ENCODE peak calls at places on chromosomes 3 and 15, in eight cellular contexts. B is stomach, N is upper lobe of left lung, X is suprapubic skin, R is spleen, Q is HepG2, S is transverse colon, K is GM12878. T is an unnamed sample. For H3K36me3, the result is how much of the 10 kb centered on the place peaks cover.

GRCh38 chr15:27676647-27677046 is 422.5 kb downstream of the OCA2 start:
- DNase-seq in K (no peak), S (no peak), Q (no peak), B (no peak), X (no peak), N (no peak), R (no peak), T (no peak)

GRCh38 chr3:172522871-172523818 is at the start of gene TNFSF10:
- DNase-seq in Q (peak), R (peak), K (peak), X (peak), N (peak), S (peak), B (peak), T (peak)

GRCh38 chr3:176514297-176514696 is 683.0 kb downstream of the TBL1XR1 start:
- DNase-seq in Q (peak), X (no peak), K (no peak), R (no peak), N (no peak), B (no peak), S (no peak), T (no peak)

GRCh38 chr3:126961191-126961790 is 21.6 kb upstream of the PLXNA1 start:
- DNase-seq in X (peak), K (no peak), B (no peak), Q (no peak), N (peak), R (peak), S (peak), T (peak)

GRCh38 chr3:27216955-27217552 is 152.1 kb downstream of the NEK10 start:
- DNase-seq in K (no peak), S (no peak), R (no peak), X (no peak), B (no peak), Q (no peak), N (no peak), T (no peak)

GRCh38 chr3:61847784-61848462 is 286.6 kb downstream of the PTPRG start:
- DNase-seq in N (peak), R (no peak), S (peak), X (no peak), Q (peak), K (no peak), B (peak), T (peak)

GRCh38 chr15:52005748-52006701 is 13.0 kb upstream of the MAPK6 start:
- DNase-seq in Q (peak), B (no peak), R (no peak), S (no peak), X (no peak), K (peak), N (no peak), T (no peak)

GRCh38 chr3:32813180-32813579 is 4.6 kb upstream of the TRIM71 start:
- DNase-seq in S (no peak), B (no peak), R (no peak), Q (peak), N (no peak), K (peak), X (peak), T (no peak)

GRCh38 chr3:65342084-65342683 is 654.4 kb upstream of the ADAMTS9 start:
- DNase-seq in K (no peak), Q (peak), R (peak), N (no peak), S (peak), B (peak), X (no peak), T (no peak)

GRCh38 chr3:40649346-40649745 is 124.6 kb downstream of the ZNF621 start:
- DNase-seq in S (no peak), B (no peak), X (no peak), R (no peak), Q (no peak), N (no peak), K (no peak), T (no peak)

GRCh38 chr15:70665599-70665998 is 97.8 kb downstream of the UACA start:
- DNase-seq in R (no peak), X (no peak), S (no peak), N (no peak), Q (no peak), B (no peak), K (no peak), T (no peak)

GRCh38 chr15:91369823-91370222 is 269.8 kb downstream of the SV2B start:
- DNase-seq in X (no peak), S (no peak), K (no peak), Q (no peak), B (no peak), R (no peak), N (no peak), T (no peak)

GRCh38 chr15:69794643-69795461 is 302.9 kb downstream of the TLE3 start:
- DNase-seq in Q (no peak), S (no peak), R (peak), B (no peak), N (peak), K (no peak), X (no peak), T (peak)

GRCh38 chr15:85587707-85588441 is 206.9 kb downstream of the KLHL25 start:
- DNase-seq in S (no peak), X (no peak), R (no peak), Q (no peak), B (no peak), N (peak), K (no peak), T (no peak)

GRCh38 chr15:97470417-97470816 is 490.1 kb upstream of the ARRDC4 start:
- DNase-seq in R (no peak), B (no peak), N (no peak), X (no peak), Q (no peak), S (no peak), K (no peak), T (no peak)

GRCh38 chr3:64082411-64082810 is 59.1 kb upstream of the PSMD6 start:
- DNase-seq in Q (no peak), K (no peak), N (no peak), B (no peak), R (no peak), X (no peak), S (no peak), T (no peak)

GRCh38 chr3:171349392-171349791 is 110.8 kb downstream of the TNIK start:
- DNase-seq in B (no peak), R (no peak), S (no peak), X (no peak), N (no peak), K (no peak), Q (no peak), T (no peak)

GRCh38 chr3:35946857-35947514 is 307.7 kb downstream of the ARPP21 start:
- DNase-seq in X (no peak), K (no peak), B (no peak), N (no peak), R (no peak), Q (no peak), S (peak), T (no peak)

GRCh38 chr3:133490468-133491351 is 82.8 kb upstream of the CDV3 start:
- DNase-seq in N (no peak), R (peak), Q (no peak), X (no peak), S (peak), K (peak), B (no peak), T (no peak)

GRCh38 chr15:90594297-90594696 is 64.6 kb downstream of the CRTC3 start:
- DNase-seq in R (peak), B (peak), S (peak), N (peak), Q (no peak), X (peak), K (peak), T (peak)

GRCh38 chr3:136957751-136958288 is at the start of gene IL20RB:
- DNase-seq in R (no peak), N (no peak), B (no peak), X (no peak), S (no peak), K (no peak), Q (no peak), T (no peak)

GRCh38 chr3:69143605-69144004 is 21.2 kb upstream of the LMOD3 start:
- DNase-seq in K (no peak), B (no peak), X (no peak), R (no peak), S (no peak), N (no peak), Q (no peak), T (no peak)

GRCh38 chr15:73127302-73127936 is 75.2 kb downstream of the NEO1 start:
- DNase-seq in S (no peak), K (peak), N (no peak), B (no peak), X (no peak), Q (peak), R (no peak), T (no peak)

GRCh38 chr3:119990888-119991287 is 103.4 kb downstream of the GSK3B start:
- DNase-seq in S (no peak), K (no peak), R (no peak), B (no peak), Q (no peak), X (no peak), N (no peak), T (no peak)

GRCh38 chr3:4409415-4409814 is 57.7 kb downstream of the SUMF1 start:
- DNase-seq in X (no peak), Q (no peak), B (no peak), S (no peak), N (no peak), K (no peak), R (no peak), T (no peak)

GRCh38 chr3:47976135-47976758 is 40.0 kb downstream of the MAP4 start:
- DNase-seq in R (no peak), B (no peak), S (no peak), Q (no peak), X (no peak), N (no peak), K (no peak), T (no peak)

GRCh38 chr3:5428607-5429516 is 241.4 kb downstream of the EDEM1 start:
- DNase-seq in X (no peak), R (no peak), N (no peak), Q (no peak), B (no peak), S (no peak), K (peak), T (no peak)

GRCh38 chr3:191246628-191247027 is 47.6 kb downstream of the OSTN start:
- DNase-seq in K (no peak), R (no peak), Q (no peak), N (no peak), X (no peak), S (no peak), B (no peak), T (no peak)

GRCh38 chr3:189967254-189967865 is 153.3 kb downstream of the P3H2 start:
- DNase-seq in B (no peak), N (no peak), X (no peak), K (no peak), R (no peak), Q (peak), S (no peak), T (no peak)

GRCh38 chr15:27679621-27680521 is 419.2 kb downstream of the OCA2 start:
- DNase-seq in N (no peak), X (no peak), R (no peak), B (no peak), S (no peak), K (no peak), Q (no peak), T (no peak)

GRCh38 chr15:63481105-63481810 is 23.1 kb upstream of the USP3 start:
- DNase-seq in X (no peak), N (no peak), S (no peak), B (no peak), Q (no peak), R (no peak), K (peak), T (no peak)

GRCh38 chr15:92682772-92683510 is 27.4 kb upstream of the FAM174B start:
- DNase-seq in B (no peak), Q (no peak), K (no peak), S (no peak), X (no peak), N (no peak), R (no peak), T (no peak)

GRCh38 chr15:57425842-57426241 is 49.5 kb downstream of the CGNL1 start:
- DNase-seq in S (no peak), B (no peak), R (no peak), X (no peak), N (no peak), Q (no peak), K (no peak), T (no peak)

GRCh38 chr3:146189519-146190173 is 28.7 kb upstream of the PLOD2 start:
- DNase-seq in K (no peak), Q (peak), B (no peak), S (no peak), R (no peak), X (no peak), N (no peak), T (peak)

GRCh38 chr3:48273594-48274211 is 32.8 kb downstream of the ZNF589 start:
- DNase-seq in N (peak), X (no peak), Q (peak), B (peak), R (no peak), S (peak), K (peak), T (peak)

GRCh38 chr15:76196286-76196948 is 114.9 kb downstream of the ETFA start:
- DNase-seq in B (peak), R (peak), X (peak), N (no peak), Q (peak), K (no peak), S (peak), T (peak)

GRCh38 chr3:45677045-45677436 is 12.2 kb upstream of the SACM1L start:
- DNase-seq in Q (peak), B (no peak), S (peak), X (no peak), K (no peak), N (peak), R (peak), T (peak)

GRCh38 chr3:58034738-58035511 is 26.7 kb downstream of the FLNB start:
- DNase-seq in Q (no peak), X (no peak), N (no peak), B (no peak), S (no peak), R (peak), K (peak), T (peak)

GRCh38 chr3:48826451-48826850 is 21.2 kb downstream of the PRKAR2A start:
- DNase-seq in R (no peak), B (no peak), N (no peak), S (no peak), X (no peak), Q (no peak), K (no peak), T (no peak)

GRCh38 chr3:111837112-111837511 is 22.0 kb upstream of the PHLDB2 start:
- DNase-seq in Q (no peak), B (no peak), X (no peak), K (no peak), S (no peak), N (no peak), R (no peak), T (no peak)

DNA sequence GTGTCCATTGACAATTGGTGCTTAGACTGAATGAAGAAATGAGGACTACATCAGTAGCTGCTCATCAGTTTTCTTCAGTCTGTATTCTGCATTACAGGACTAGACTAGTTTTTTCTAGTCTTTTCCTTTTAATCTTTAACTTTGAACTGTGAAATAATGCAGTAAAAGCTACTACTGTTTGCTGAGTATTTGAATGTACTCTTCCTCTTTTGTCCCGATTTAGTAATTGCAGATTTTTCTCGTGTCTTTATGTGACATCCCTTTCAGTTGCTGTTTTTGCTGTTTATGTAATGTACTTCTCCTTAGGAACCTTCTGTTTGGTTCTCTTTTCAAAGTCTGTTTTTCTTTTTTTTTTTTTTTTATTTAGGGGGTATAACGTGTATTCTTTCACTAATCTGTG is 17.4 kb downstream of the MFSD1 start:
- DNase-seq in S (no peak), B (no peak), K (no peak), N (no peak), X (no peak), R (no peak), Q (no peak), T (no peak)
- TF ChIP-seq POLR2AphosphoS5 in S (no peak), B (no peak), K (no peak), N (no peak), X (no peak), R (no peak), Q (no peak), T (no peak)

DNA sequence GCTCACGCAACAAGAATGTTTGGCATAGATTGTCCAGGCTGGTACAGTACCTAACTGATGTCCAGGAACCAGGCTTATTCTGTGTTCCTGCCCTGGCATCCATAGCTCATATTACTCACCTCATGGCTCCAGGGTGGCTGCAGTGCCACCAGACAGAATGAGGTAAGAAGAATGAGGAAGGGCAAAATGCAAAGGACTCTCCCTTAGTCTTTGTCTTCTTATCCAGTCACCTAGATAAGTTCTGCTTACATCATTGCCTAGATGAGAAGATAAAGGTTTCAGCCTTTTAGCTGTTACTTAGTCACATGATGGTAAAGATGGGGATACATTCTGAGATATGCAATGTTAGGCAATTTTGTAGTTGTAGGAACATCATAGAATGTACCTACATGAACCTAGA is 45.8 kb downstream of the CHP1 start:
- DNase-seq in K (no peak), B (no peak), S (no peak), Q (no peak), N (no peak), X (no peak), R (no peak), T (no peak)
- H3K36me3 ChIP-seq in K (under half), B (half or more), S (under half), Q (under half), N (under half), X (half or more), R (under half), T (under half)

DNA sequence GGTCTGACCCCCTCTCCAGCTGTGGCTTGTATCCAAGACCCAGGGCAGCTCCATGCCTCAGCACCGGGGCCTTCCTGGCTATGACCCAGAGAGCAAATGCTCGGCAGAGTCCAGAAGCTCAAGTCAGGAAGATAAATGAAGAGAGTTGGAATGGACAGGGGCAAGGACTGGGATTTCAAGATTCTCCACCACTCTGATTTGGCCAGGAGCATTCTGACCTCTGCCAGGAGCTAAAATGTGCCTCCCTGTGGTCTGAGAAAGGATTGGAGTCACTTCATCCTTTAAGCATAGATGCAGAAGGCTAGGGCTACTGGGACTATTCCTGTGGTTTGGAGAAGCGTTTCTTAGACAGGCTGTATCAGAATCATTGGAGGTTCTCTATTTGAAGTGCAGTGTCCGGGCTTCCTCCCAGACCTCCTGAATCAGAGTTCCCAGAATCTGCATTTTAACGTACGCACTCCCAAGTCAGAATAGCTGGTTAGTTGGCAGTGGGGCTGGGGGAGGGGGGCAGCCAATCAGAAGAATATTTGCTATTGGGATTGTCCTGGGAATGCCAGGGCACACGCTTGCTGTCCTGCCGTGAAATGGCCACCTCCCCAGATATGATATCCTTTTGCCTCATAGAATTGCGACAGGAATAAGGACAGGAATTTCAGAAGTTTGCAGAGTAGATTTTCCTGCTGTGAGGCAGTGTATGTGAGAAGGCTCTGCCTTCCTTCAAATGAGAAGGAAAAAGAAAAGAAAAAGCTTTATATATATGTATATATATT is 57.4 kb downstream of the HRH1 start:
- DNase-seq in B (peak), K (no peak), Q (no peak), S (no peak), X (no peak), N (no peak), R (no peak), T (peak)
- TF ChIP-seq POLR2AphosphoS5 in B (no peak), K (no peak), Q (no peak), S (no peak), X (no peak), N (no peak), R (no peak), T (no peak)

GRCh38 chr3:53188720-53189119 is 27.7 kb downstream of the PRKCD start:
- DNase-seq in R (peak), B (no peak), Q (no peak), X (no peak), N (no peak), K (no peak), S (no peak), T (no peak)
- H3K36me3 ChIP-seq in R (half or more), B (half or more), Q (under half), X (half or more), N (half or more), K (under half), S (under half), T (under half)

DNA sequence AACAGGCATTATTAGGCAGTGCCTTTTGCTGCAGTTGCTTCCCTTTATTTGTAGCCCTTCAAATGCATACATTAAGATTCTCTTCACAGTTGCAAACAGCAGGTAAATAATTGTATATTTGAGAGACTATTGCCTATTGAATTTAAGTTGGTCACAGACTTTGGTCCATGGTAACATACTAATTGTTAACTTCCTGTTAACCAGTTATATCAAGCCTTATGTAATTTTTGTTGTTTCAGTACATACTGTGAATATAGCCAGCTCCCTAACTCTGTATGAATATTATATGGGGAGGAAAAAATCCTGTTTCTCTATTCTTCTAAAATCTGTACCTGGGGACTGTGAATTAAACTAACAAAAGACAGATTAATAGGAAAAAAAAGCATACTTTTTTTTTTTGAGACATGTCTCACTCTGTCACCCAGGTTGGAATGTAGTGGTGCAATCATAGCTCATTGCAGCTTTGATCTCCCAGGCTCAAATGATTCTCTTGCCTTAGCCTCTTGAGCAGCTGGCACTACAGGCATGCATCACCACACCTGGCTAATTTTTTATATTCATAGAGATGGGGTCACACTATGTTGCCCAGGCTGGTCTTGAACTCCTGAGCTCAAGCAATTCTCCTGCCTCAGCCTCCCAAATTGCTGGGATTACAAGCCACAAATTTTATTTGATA is 53.2 kb downstream of the CHL1 start:
- DNase-seq in B (no peak), Q (peak), R (no peak), X (no peak), S (no peak), N (no peak), K (no peak), T (no peak)
- TF ChIP-seq POLR2AphosphoS5 in B (no peak), Q (no peak), R (no peak), X (no peak), S (no peak), N (no peak), K (no peak), T (no peak)

T was measured in sigmoid colon.